ENCODE peak calls at places on chromosomes 3 and 15, in five cellular contexts. P is colonic mucosa, Y is fibroblast of lung, Q is HCT116, K is A549. M is an unnamed sample.

GRCh38 chr3:111936191-111936841 is 42.5 kb upstream of the ABHD10 start:
- DNase-seq in Y (peak; percentile 84), K (peak; percentile 40), P (no peak), Q (peak; percentile 60), M (peak; percentile 94)

GRCh38 chr3:172512363-172512762 is 10.9 kb downstream of the TNFSF10 start:
- DNase-seq in P (peak; percentile 66), Q (no peak), Y (no peak), K (no peak), M (no peak)

GRCh38 chr3:147620906-147621305 is 211.7 kb downstream of the ZIC1 start:
- DNase-seq in P (no peak), Y (no peak), K (no peak), Q (no peak), M (no peak)

GRCh38 chr3:105523496-105523895 is 156.8 kb downstream of the ALCAM start:
- DNase-seq in Q (no peak), P (no peak), K (no peak), Y (peak; percentile 74), M (peak; percentile 46)

GRCh38 chr3:55882006-55882405 is 394.9 kb upstream of the WNT5A start:
- DNase-seq in K (no peak), P (no peak), Q (no peak), Y (no peak), M (no peak)

GRCh38 chr3:56751056-56751455 is 50.7 kb downstream of the ARHGEF3 start:
- DNase-seq in Q (no peak), Y (no peak), K (no peak), P (no peak), M (no peak)

GRCh38 chr3:23533596-23534386 is 272.0 kb upstream of the UBE2E1 start:
- DNase-seq in K (no peak), Q (no peak), Y (no peak), P (no peak), M (no peak)

GRCh38 chr3:133927543-133928066 is 31.9 kb upstream of the RAB6B start:
- DNase-seq in Y (peak; percentile 29), Q (no peak), K (peak; percentile 38), P (peak; percentile 56), M (no peak)

GRCh38 chr3:77780621-77781020 is 740.7 kb downstream of the ROBO2 start:
- DNase-seq in P (no peak), Q (no peak), K (no peak), Y (no peak), M (no peak)

GRCh38 chr3:56086355-56086754 is 381.9 kb downstream of the ERC2 start:
- DNase-seq in K (no peak), P (no peak), Q (no peak), Y (peak; percentile 46), M (no peak)

GRCh38 chr15:98592136-98592535 is 56.2 kb upstream of the IGF1R start:
- DNase-seq in P (no peak), Q (no peak), Y (no peak), K (no peak), M (no peak)

GRCh38 chr3:47847256-47847655 is 44.3 kb downstream of the DHX30 start:
- DNase-seq in P (no peak), K (no peak), Y (no peak), Q (no peak), M (no peak)

GRCh38 chr3:149080011-149080698 is 6.2 kb downstream of the HLTF start:
- DNase-seq in Y (no peak), P (no peak), K (no peak), Q (no peak), M (no peak)

GRCh38 chr15:54839379-54839778 is 357.4 kb downstream of the RSL24D1 start:
- DNase-seq in Y (no peak), K (no peak), P (no peak), Q (no peak), M (no peak)

GRCh38 chr15:25171111-25171811 is 216.5 kb downstream of the SNRPN start:
- DNase-seq in Q (no peak), K (no peak), Y (no peak), P (peak; percentile 14), M (no peak)

GRCh38 chr3:14243782-14244181 is 65.2 kb downstream of the LSM3 start:
- DNase-seq in P (peak; percentile 13), K (no peak), Q (no peak), Y (no peak), M (no peak)

GRCh38 chr3:134711284-134711683 is 60.5 kb upstream of the KY start:
- DNase-seq in Q (peak; percentile 2), P (no peak), K (no peak), Y (no peak), M (no peak)

GRCh38 chr3:129695203-129695602 is 88.7 kb upstream of the PLXND1 start:
- DNase-seq in K (no peak), Q (no peak), Y (peak; percentile 63), P (no peak), M (no peak)

GRCh38 chr3:175111036-175111435 is 251.9 kb downstream of the NAALADL2 start:
- DNase-seq in Q (no peak), K (no peak), P (no peak), Y (peak; percentile 76), M (no peak)

GRCh38 chr3:126418661-126419131 is 24.0 kb downstream of the CFAP100 start:
- DNase-seq in K (no peak), Y (no peak), P (no peak), Q (no peak), M (no peak)

GRCh38 chr3:12974316-12974715 is 98.9 kb downstream of the IQSEC1 start:
- DNase-seq in Y (no peak), K (no peak), Q (no peak), P (no peak), M (no peak)

GRCh38 chr3:71384393-71384792 is 199.1 kb downstream of the FOXP1 start:
- DNase-seq in K (no peak), Q (no peak), P (no peak), Y (no peak), M (no peak)

GRCh38 chr3:150968341-150968740 is 4.2 kb downstream of the CLRN1 start:
- DNase-seq in K (no peak), Y (no peak), P (no peak), Q (no peak), M (no peak)

GRCh38 chr3:147387550-147388394 is 18.6 kb downstream of the ZIC4 start:
- DNase-seq in P (no peak), Y (no peak), K (no peak), Q (no peak), M (no peak)

GRCh38 chr15:66879968-66880367 is 177.9 kb downstream of the SMAD6 start:
- DNase-seq in Q (no peak), Y (no peak), P (no peak), K (no peak), M (no peak)

GRCh38 chr15:66880380-66881155 is 178.5 kb downstream of the SMAD6 start:
- DNase-seq in K (no peak), Q (no peak), Y (no peak), P (no peak), M (no peak)

GRCh38 chr15:66879511-66879910 is 177.5 kb downstream of the SMAD6 start:
- DNase-seq in K (no peak), Q (no peak), Y (no peak), P (no peak), M (no peak)

GRCh38 chr15:66877558-66878285 is 175.7 kb downstream of the SMAD6 start:
- DNase-seq in Y (no peak), K (no peak), P (no peak), Q (no peak), M (no peak)

GRCh38 chr15:66878761-66879160 is 176.7 kb downstream of the SMAD6 start:
- DNase-seq in P (no peak), K (no peak), Q (no peak), Y (no peak), M (no peak)
- H3K4me1 ChIP-seq in P (no peaks in the 10 kb centered on the region), K (peaks cover 32% of the 10 kb centered on the region), Q (peaks cover 23% of the 10 kb centered on the region), Y (peaks cover 14% of the 10 kb centered on the region), M (peaks cover 16% of the 10 kb centered on the region)

GRCh38 chr3:52291508-52292181 is 4.0 kb downstream of the GLYCTK start:
- DNase-seq in Q (no peak), P (peak; percentile 55), K (no peak), Y (no peak), M (no peak)

GRCh38 chr3:52288674-52289073 is 1.0 kb downstream of the GLYCTK start:
- DNase-seq in Q (no peak), Y (no peak), P (no peak), K (no peak), M (no peak)

GRCh38 chr3:52290596-52291507 is 3.2 kb downstream of the GLYCTK start:
- DNase-seq in Y (no peak), P (no peak), Q (no peak), K (no peak), M (no peak)

GRCh38 chr3:52289338-52289746 is 1.7 kb downstream of the GLYCTK start:
- DNase-seq in K (no peak), Y (no peak), Q (no peak), P (peak; percentile 58), M (no peak)

DNA sequence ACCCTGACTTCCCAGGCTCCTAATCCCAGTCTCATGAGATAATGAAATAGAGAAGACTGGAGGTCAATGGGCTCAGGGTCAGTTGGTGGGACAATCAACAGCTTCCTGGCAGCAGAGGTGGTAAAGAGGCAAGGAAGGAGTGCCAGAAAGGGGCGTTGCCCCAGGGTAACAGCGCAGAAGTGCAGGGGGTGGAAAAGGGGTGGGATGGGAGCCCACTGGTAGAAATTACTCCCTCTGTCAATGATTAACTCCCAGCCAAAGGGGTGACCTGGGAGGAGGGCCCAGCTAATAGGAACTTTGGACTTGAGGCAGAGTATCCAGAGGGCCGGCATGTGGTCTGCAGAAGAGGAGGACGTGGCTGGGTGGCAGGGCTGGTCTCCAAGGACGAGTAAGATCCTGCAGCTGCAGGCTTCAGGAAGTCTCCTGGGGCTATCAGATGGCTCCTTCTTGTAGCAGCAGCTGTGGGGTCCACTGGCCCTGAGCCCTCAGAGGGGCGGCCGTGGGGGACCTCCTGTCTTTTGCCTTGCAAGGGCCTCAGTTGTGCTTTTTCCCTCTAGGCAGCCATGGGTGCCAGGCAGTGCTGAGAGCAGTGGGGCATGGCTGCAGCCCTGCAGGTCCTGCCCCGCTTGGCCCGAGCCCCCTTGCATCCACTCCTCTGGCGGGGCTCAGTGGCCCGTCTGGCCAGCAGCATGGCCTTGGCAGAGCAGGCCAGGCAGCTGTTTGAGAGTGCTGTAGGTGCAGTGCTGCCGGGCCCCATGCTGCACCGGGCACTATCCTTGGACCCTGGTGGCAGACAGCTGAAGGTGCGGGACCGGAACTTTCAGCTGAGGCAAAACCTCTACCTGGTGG is 2.3 kb downstream of the GLYCTK start:
- DNase-seq in Q (no peak), K (no peak), Y (no peak), P (peak; percentile 84), M (no peak)
- TF ChIP-seq CTCF in Q (no peak), K (no peak), Y (no peak), P (no peak), M (no peak)

GRCh38 chr3:194279701-194280360 is 71.3 kb downstream of the CPN2 start:
- DNase-seq in Y (no peak), K (no peak), P (no peak), Q (no peak), M (no peak)
- H3K27ac ChIP-seq in Y (no peak overlapping the region), K (no peak overlapping the region), P (no peak overlapping the region), Q (no peak overlapping the region), M (no peak overlapping the region)

DNA sequence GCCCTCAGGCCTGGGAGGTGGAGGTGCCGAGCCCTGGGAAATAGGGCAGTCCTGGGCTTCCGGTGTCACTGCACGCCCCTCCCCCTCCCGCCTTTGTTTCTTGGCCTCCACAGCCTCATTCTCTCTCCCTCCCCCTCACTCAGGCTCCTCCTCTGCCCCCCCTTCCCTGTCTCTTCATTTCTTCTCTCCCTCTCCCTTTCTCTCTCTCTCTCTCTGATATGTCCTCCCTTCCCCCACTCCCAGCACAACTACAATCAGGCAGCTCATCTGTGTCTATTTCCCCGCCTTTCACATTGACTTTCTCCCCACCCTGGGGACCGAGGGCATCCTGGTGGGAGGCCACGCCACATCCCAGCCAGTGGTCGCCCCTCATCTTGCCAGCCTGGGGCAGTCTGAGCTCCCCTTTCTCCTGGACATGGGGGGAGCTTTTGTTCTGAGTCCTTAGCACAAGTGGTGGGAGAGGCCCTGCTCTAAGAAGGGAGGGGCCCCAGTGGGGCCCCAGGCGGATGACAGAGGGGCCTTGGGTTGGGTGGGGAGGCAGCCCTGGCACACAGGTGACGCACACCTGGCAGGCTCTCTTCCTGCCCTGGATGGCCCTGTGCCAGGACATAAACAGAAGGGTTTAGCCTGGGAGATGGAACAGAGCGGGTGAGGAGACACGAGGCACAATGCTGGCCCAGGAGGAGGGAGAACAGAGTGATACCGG is 40.1 kb downstream of the IDH2 start:
- DNase-seq in Y (peak; percentile 13), P (peak; percentile 91), K (no peak), Q (no peak), M (no peak)
- H3K4me1 ChIP-seq in Y (no peaks in the 10 kb centered on the region), P (peaks cover 40% of the 10 kb centered on the region), K (no peaks in the 10 kb centered on the region), Q (peaks cover 3% of the 10 kb centered on the region), M (no peaks in the 10 kb centered on the region)

M was measured in PC-9.